ENCODE peak calls at places on chromosomes 2 and 18, in nine cellular contexts. K, I, R, G, F, J, V, D and M are unnamed samples.

GRCh38 chr2:204664708-204665121 is 119.4 kb downstream of the PARD3B start:
- DNase-seq in K (no peak), I (no peak), R (no peak), G (peak; percentile 75), F (no peak), J (no peak), V (peak; percentile 63), D (no peak), M (no peak)

GRCh38 chr18:58054041-58054733 is 10.2 kb downstream of the NEDD4L start:
- DNase-seq in K (no peak), I (no peak), R (no peak), G (peak; percentile 74), F (no peak), J (peak; percentile 70), V (peak; percentile 26), D (no peak), M (no peak)

GRCh38 chr18:12304351-12305210 is 3.5 kb upstream of the TUBB6 start:
- DNase-seq in K (no peak), I (no peak), R (peak; percentile 71), G (peak; percentile 49), F (no peak), J (no peak), V (no peak), D (peak; percentile 51), M (no peak)

GRCh38 chr18:8705941-8706544 is 687 bp downstream of the MTCL1 start:
- DNase-seq in K (no peak), I (no peak), R (peak; percentile 55), G (no peak), F (peak; percentile 53), J (peak; percentile 71), V (no peak), D (no peak), M (no peak)

GRCh38 chr18:35117372-35117771 is 76.2 kb downstream of the MAPRE2 start:
- DNase-seq in K (no peak), I (no peak), R (no peak), G (no peak), F (no peak), J (no peak), V (no peak), D (no peak), M (no peak)

GRCh38 chr18:54023471-54023870 is 201.0 kb downstream of the MBD2 start:
- DNase-seq in K (no peak), I (no peak), R (no peak), G (peak; percentile 83), F (no peak), J (no peak), V (no peak), D (no peak), M (no peak)

GRCh38 chr2:138395565-138396306 is 105.8 kb upstream of the SPOPL start:
- DNase-seq in K (no peak), I (peak; percentile 85), R (no peak), G (peak; percentile 56), F (no peak), J (no peak), V (peak; percentile 41), D (no peak), M (no peak)

GRCh38 chr2:26018184-26018716 is 15.6 kb upstream of the RAB10 start:
- DNase-seq in K (no peak), I (peak; percentile 84), R (peak; percentile 88), G (peak; percentile 82), F (peak; percentile 92), J (peak; percentile 86), V (peak; percentile 95), D (peak; percentile 59), M (no peak)

GRCh38 chr2:106582431-106583143 is 95.4 kb downstream of the CD8B2 start:
- DNase-seq in K (peak; percentile 51), I (peak; percentile 66), R (peak; percentile 72), G (peak; percentile 47), F (peak; percentile 76), J (peak; percentile 70), V (peak; percentile 77), D (peak; percentile 58), M (peak; percentile 8)

GRCh38 chr2:221318751-221319150 is 253.4 kb downstream of the EPHA4 start:
- DNase-seq in K (no peak), I (no peak), R (no peak), G (peak; percentile 73), F (no peak), J (no peak), V (no peak), D (no peak), M (no peak)
- H3K4me3 ChIP-seq in K (no peak overlapping the region), I (no peak overlapping the region), R (no peak overlapping the region), G (no peak overlapping the region), F (no peak overlapping the region), J (no peak overlapping the region), V (no peak overlapping the region), D (no peak overlapping the region), M (no peak overlapping the region)

GRCh38 chr2:117537030-117537429 is 277.5 kb upstream of the DDX18 start:
- DNase-seq in K (no peak), I (no peak), R (no peak), G (no peak), F (no peak), J (no peak), V (no peak), D (no peak), M (no peak)

DNA sequence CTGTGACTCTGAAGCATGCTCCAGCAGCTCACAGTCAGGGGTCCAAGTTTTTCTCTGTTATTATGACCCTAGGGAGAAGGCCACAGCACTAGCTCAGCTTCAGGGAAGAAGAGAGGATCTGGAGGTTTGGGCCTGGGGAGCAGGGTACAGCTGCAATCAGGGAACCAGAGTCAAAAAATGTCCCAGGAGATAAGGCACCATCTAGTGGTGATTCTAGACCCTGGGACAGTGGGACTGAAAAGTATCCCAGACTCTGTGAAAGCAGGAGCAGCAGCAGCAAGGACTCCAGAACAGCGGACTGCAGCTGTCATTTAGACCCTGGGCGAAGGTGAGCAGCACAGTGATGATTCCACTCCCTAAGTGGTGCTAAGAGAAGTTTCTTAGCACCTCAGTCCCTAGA is 278.4 kb upstream of the DDX18 start:
- DNase-seq in K (no peak), I (no peak), R (no peak), G (no peak), F (no peak), J (no peak), V (peak; percentile 3), D (no peak), M (no peak)
- TF ChIP-seq CTCF in K (peak; percentile 54), I (no peak), R (no peak), G (no peak), F (peak; percentile 7), J (peak; percentile 41), V (peak; percentile 5), D (no peak), M (peak; percentile 39)

DNA sequence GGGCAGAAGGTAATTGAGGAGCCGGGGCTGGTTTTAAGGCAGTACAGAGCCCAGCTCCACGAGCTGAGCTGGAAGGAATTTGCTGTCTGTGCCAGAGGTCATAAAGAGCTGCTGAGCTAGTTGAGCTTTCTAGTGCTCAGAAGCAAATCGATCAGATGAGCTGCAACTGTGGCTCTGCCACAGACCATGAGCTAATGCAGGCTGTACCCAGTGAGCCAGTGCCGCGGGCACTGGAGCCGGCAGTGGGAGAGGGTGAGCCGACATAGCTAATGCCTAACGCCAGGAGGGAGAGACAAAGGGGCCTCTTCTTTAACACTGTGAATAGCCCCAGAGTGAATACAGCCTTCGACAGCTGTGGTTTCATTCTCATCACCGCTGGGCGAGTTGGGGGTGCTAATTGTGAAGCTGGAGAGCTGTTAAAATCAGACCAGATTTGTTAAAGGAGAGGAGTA is 410.1 kb upstream of the TCF4 start:
- DNase-seq in K (no peak), I (no peak), R (peak; percentile 26), G (peak; percentile 49), F (no peak), J (no peak), V (no peak), D (no peak), M (no peak)
- H3K4me3 ChIP-seq in K (no peak overlapping the region), I (no peak overlapping the region), R (no peak overlapping the region), G (peak overlapping the region; percentile 40), F (peak overlapping the region; percentile 27), J (peak overlapping the region; percentile 11), V (no peak overlapping the region), D (peak overlapping the region; percentile 14), M (no peak overlapping the region)

DNA sequence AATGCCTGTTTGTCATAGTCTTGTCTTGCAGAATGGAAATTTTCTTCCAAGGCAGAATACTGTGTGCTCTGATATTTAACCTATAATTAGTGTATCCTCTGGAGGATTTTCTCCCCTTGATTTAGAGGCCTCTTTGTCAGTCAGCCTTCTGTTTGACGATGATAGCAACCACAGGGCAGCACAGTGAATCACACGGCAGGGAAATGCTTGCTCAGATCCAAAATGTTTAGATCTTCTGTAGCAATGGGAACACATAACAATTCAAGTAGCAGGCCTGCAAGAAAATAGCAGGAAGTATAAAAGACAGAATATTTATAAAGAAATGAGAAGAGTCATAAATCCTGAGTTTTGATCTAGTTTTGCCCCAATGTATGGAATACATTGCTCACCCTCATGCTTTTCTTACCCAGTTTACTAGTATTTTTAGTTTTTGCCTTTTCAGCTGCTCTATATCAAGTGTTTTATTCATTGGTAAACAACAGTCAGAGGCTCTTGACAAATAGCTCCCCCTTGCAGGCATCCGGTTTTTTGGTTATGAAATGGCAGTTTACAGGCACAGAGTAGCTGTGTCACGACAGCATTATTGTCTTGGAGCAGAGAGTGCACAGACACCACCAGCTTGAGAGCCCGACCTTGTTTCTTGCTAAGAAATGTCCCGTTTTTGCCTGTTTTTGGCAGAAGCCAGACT is 185.1 kb downstream of the MYO3B start:
- DNase-seq in K (no peak), I (no peak), R (no peak), G (no peak), F (no peak), J (no peak), V (no peak), D (no peak), M (no peak)
- TF ChIP-seq CTCF in K (no peak), I (no peak), R (no peak), G (no peak), F (no peak), J (no peak), V (no peak), D (no peak), M (no peak)

DNA sequence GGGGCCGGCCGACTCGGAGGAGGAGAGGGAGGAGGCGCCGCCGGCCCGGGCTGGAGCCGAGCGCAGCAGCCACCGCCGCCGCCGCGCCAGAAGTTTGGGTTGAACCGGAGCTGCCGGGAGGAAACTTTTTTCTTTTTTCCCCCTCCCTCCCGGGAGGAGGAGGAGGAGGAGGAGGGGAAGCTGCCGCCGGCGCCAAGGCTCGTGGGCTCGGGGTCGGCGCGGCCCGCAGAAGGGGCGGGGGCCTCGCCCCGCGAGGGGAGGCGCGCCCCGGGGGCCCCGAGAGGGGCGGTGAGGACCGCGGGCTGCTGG is 266 bp downstream of the CRIM1 start:
- DNase-seq in K (no peak), I (no peak), R (no peak), G (no peak), F (no peak), J (no peak), V (no peak), D (no peak), M (no peak)
- H3K4me3 ChIP-seq in K (peak overlapping the region; percentile 80), I (peak overlapping the region; percentile 89), R (peak overlapping the region; percentile 47), G (peak overlapping the region; percentile 98), F (peak overlapping the region; percentile 95), J (peak overlapping the region; percentile 87), V (peak overlapping the region; percentile 90), D (peak overlapping the region; percentile 94), M (peak overlapping the region; percentile 44)